ENCODE peak calls at places on chromosome 7, in seven cellular contexts. D is CD8-positive, alpha-beta memory T cell; O is A172; F is NCI-H1694; C is stimulated activated CD4-positive, alpha-beta T cell treated with anti-CD3 and anti-CD28 coated beads, TNF-alpha, amount 100 ng/mL, for 4 hours; P is T-helper 1 cell; N is IMR-90. A is an unnamed sample.

GRCh38 chr7:121873795-121874194 is 834 bp downstream of the PTPRZ1 start:
- DNase-seq in D (no peak), O (no peak), F (no peak), C (no peak), P (no peak), N (no peak), A (no peak)

GRCh38 chr7:150946826-150947750 is 31.0 kb downstream of the KCNH2 start:
- DNase-seq in D (no peak), O (no peak), F (no peak), C (no peak), P (no peak), N (no peak), A (no peak)

GRCh38 chr7:150341263-150342118 is at the start of gene RARRES2:
- DNase-seq in D (no peak), O (no peak), F (no peak), C (no peak), P (no peak), N (no peak), A (no peak)

GRCh38 chr7:134464496-134464895 is 5.6 kb upstream of the AKR1B1 start:
- DNase-seq in D (no peak), O (no peak), F (no peak), C (no peak), P (no peak), N (no peak), A (no peak)

GRCh38 chr7:57407125-57407524 is 42.9 kb upstream of the ZNF716 start:
- DNase-seq in D (no peak), O (no peak), F (no peak), C (no peak), P (no peak), N (no peak), A (no peak)

GRCh38 chr7:135855836-135856235 is 107.2 kb upstream of the FAM180A start:
- DNase-seq in D (no peak), O (peak), F (no peak), C (no peak), P (no peak), N (no peak), A (peak)

GRCh38 chr7:105015631-105015965 is 1.6 kb downstream of the KMT2E start:
- DNase-seq in D (peak), O (peak), F (peak), C (no peak), P (no peak), N (peak), A (no peak)

GRCh38 chr7:34190299-34190698 is 285.0 kb downstream of the BMPER start:
- DNase-seq in D (no peak), O (no peak), F (no peak), C (no peak), P (no peak), N (no peak), A (no peak)

GRCh38 chr7:77822269-77822668 is 23.7 kb downstream of the PHTF2 start:
- DNase-seq in D (no peak), O (no peak), F (no peak), C (no peak), P (no peak), N (no peak), A (no peak)

GRCh38 chr7:143458263-143458662 is 15.0 kb downstream of the TAS2R60 start:
- DNase-seq in D (no peak), O (no peak), F (no peak), C (no peak), P (no peak), N (peak), A (no peak)

GRCh38 chr7:23055582-23056178 is 41.8 kb upstream of the HYCC1 start:
- DNase-seq in D (peak), O (peak), F (peak), C (peak), P (no peak), N (peak), A (peak)

GRCh38 chr7:43792471-43792870 is 34.0 kb downstream of the BLVRA start:
- DNase-seq in D (no peak), O (no peak), F (no peak), C (no peak), P (no peak), N (no peak), A (no peak)

GRCh38 chr7:54672519-54672918 is 86.5 kb downstream of the SEC61G start:
- DNase-seq in D (no peak), O (no peak), F (no peak), C (no peak), P (no peak), N (no peak), A (no peak)

A was measured in HT1080.